ENCODE peak calls at places on chromosomes 3 and 15, in nine cellular contexts. S is Right ventricle myocardium superior, B is neural crest cell, X is D341Med, K is B cell, C is GM04504, V is H9, T is AG04450, R is uterus. G is an unnamed sample.

GRCh38 chr15:88897456-88898194 is 2.3 kb upstream of the HAPLN3 start:
- DNase-seq in S (peak), B (peak), X (peak), K (peak), C (peak), V (no peak), T (no peak), R (peak), G (no peak)

GRCh38 chr3:88180398-88180999 is 30.7 kb downstream of the C3orf38 start:
- DNase-seq in S (no peak), B (no peak), X (peak), K (peak), C (peak), V (no peak), T (peak), R (no peak), G (no peak)

GRCh38 chr3:16508591-16508995 is 4.9 kb downstream of the RFTN1 start:
- DNase-seq in S (no peak), B (no peak), X (no peak), K (no peak), C (no peak), V (no peak), T (no peak), R (no peak), G (no peak)

GRCh38 chr15:56733131-56734012 is at the start of gene ZNF280D:
- DNase-seq in S (peak), B (peak), X (peak), K (peak), C (peak), V (no peak), T (peak), R (peak), G (peak)

GRCh38 chr3:152320201-152320617 is 51.5 kb downstream of the MBNL1 start:
- DNase-seq in S (no peak), B (no peak), X (no peak), K (no peak), C (no peak), V (no peak), T (no peak), R (no peak), G (no peak)

GRCh38 chr15:40594429-40594836 is 384 bp downstream of the KNL1 start:
- DNase-seq in S (peak), B (peak), X (peak), K (no peak), C (peak), V (peak), T (no peak), R (peak), G (peak)

GRCh38 chr3:120153294-120153693 is 59.0 kb upstream of the GSK3B start:
- DNase-seq in S (no peak), B (no peak), X (no peak), K (no peak), C (peak), V (no peak), T (no peak), R (no peak), G (no peak)

GRCh38 chr15:45148076-45149059 is 18.6 kb downstream of the DUOX1 start:
- DNase-seq in S (no peak), B (no peak), X (no peak), K (no peak), C (no peak), V (no peak), T (no peak), R (no peak), G (no peak)

GRCh38 chr3:113736548-113737089 is 9.4 kb downstream of the NAA50 start:
- DNase-seq in S (no peak), B (peak), X (peak), K (peak), C (peak), V (no peak), T (peak), R (no peak), G (peak)

GRCh38 chr15:90022345-90022744 is 21.2 kb downstream of the ZNF710 start:
- DNase-seq in S (no peak), B (no peak), X (no peak), K (no peak), C (no peak), V (no peak), T (no peak), R (no peak), G (no peak)

G was measured in HS-27A.